ENCODE peak calls at places on chromosomes 4 and X, in five cellular contexts. F is COR-L47, M is HepG2, W is GM03348, A is left kidney. Q is an unnamed sample.

GRCh38 chr4:56187601-56188177 is 199.6 kb downstream of the AASDH start:
- DNase-seq in F (no peak), W (no peak), M (no peak), A (peak; percentile 58), Q (no peak)

GRCh38 chrX:133482345-133483041 is 67.2 kb upstream of the GPC4 start:
- DNase-seq in M (no peak), W (peak; percentile 5), F (no peak), A (no peak), Q (no peak)

GRCh38 chr4:48967626-48968025 is 18.4 kb upstream of the CWH43 start:
- DNase-seq in A (peak; percentile 41), F (no peak), W (no peak), M (no peak), Q (peak; percentile 32)

GRCh38 chrX:153689654-153690465 is 2.1 kb downstream of the SLC6A8 start:
- DNase-seq in W (no peak), F (no peak), M (no peak), A (peak; percentile 65), Q (no peak)

GRCh38 chr4:169682360-169683047 is 62.1 kb downstream of the CLCN3 start:
- DNase-seq in W (peak; percentile 32), M (no peak), A (no peak), F (no peak), Q (no peak)

GRCh38 chr4:7552466-7552865 is 117.7 kb upstream of the PSAPL1 start:
- DNase-seq in A (no peak), W (no peak), F (peak; percentile 64), M (no peak), Q (no peak)

GRCh38 chrX:39438603-39439602 is 637.6 kb downstream of the MID1IP1 start:
- DNase-seq in A (no peak), M (no peak), F (no peak), W (no peak), Q (no peak)

GRCh38 chr4:12409507-12410190 is 981.0 kb upstream of the HS3ST1 start:
- DNase-seq in W (no peak), M (no peak), A (no peak), F (no peak), Q (no peak)

GRCh38 chrX:41923925-41924693 is 755 bp upstream of the CASK start:
- DNase-seq in W (peak; percentile 19), F (peak; percentile 21), M (no peak), A (peak; percentile 56), Q (peak; percentile 40)

GRCh38 chr4:124435276-124435675 is 277.3 kb downstream of the ANKRD50 start:
- DNase-seq in A (no peak), M (no peak), W (no peak), F (no peak), Q (no peak)

GRCh38 chrX:20653070-20653469 is 386.4 kb upstream of the RPS6KA3 start:
- DNase-seq in A (no peak), W (no peak), F (no peak), M (no peak), Q (peak; percentile 40)

GRCh38 chr4:56372774-56373173 is 14.5 kb downstream of the AASDH start:
- DNase-seq in F (no peak), A (no peak), W (no peak), M (no peak), Q (no peak)

GRCh38 chrX:24846551-24847170 is 152.9 kb downstream of the POLA1 start:
- DNase-seq in W (peak; percentile 12), F (peak; percentile 20), A (no peak), M (no peak), Q (peak; percentile 31)

GRCh38 chr4:163493643-163494359 is 689 bp upstream of the TMA16 start:
- DNase-seq in F (no peak), A (no peak), M (no peak), W (no peak), Q (no peak)

GRCh38 chr4:120877021-120877420 is 45.5 kb downstream of the PRDM5 start:
- DNase-seq in M (no peak), A (no peak), F (no peak), W (no peak), Q (no peak)

GRCh38 chr4:94274912-94275311 is 67.2 kb downstream of the SMARCAD1 start:
- DNase-seq in A (no peak), F (no peak), M (no peak), W (peak; percentile 55), Q (no peak)

GRCh38 chrX:15059488-15059887 is 186.3 kb downstream of the MOSPD2 start:
- DNase-seq in W (peak; percentile 2), F (no peak), M (no peak), A (peak; percentile 1), Q (no peak)

GRCh38 chr4:76377922-76378321 is 43.0 kb downstream of the CCDC158 start:
- DNase-seq in A (peak; percentile 70), W (peak; percentile 40), M (peak; percentile 44), F (no peak), Q (peak; percentile 37)

GRCh38 chrX:15475486-15475885 is 17.6 kb downstream of the PIR start:
- DNase-seq in W (no peak), M (no peak), A (no peak), F (no peak), Q (no peak)

GRCh38 chr4:61575796-61576195 is 375.7 kb downstream of the ADGRL3 start:
- DNase-seq in M (no peak), F (no peak), W (no peak), A (no peak), Q (no peak)

GRCh38 chr4:40656221-40656863 is 26.7 kb upstream of the RBM47 start:
- DNase-seq in A (no peak), F (no peak), M (no peak), W (no peak), Q (no peak)

GRCh38 chrX:109350621-109351020 is 131.3 kb downstream of the GUCY2F start:
- DNase-seq in A (peak; percentile 64), W (no peak), M (no peak), F (no peak), Q (no peak)

GRCh38 chrX:11531226-11531625 is 134.5 kb downstream of the ARHGAP6 start:
- DNase-seq in F (no peak), M (no peak), A (peak; percentile 12), W (peak; percentile 19), Q (no peak)

GRCh38 chr4:159764343-159764952 is 661.6 kb downstream of the RAPGEF2 start:
- DNase-seq in M (peak; percentile 31), W (peak; percentile 43), F (peak; percentile 62), A (peak; percentile 83), Q (peak; percentile 85)

Q was measured in myocyte.